ENCODE peak calls at places on chromosomes 1 and 21, in five cellular contexts. R, H, I, W and V are unnamed samples.

GRCh38 chr1:223531742-223532341 is 133.7 kb downstream of the CAPN8 start:
- DNase-seq in R (no peak), H (peak), I (peak), W (peak), V (peak)

GRCh38 chr1:24047101-24047459 is 64.9 kb downstream of the MYOM3 start:
- DNase-seq in R (no peak), H (no peak), I (peak), W (peak), V (peak)

GRCh38 chr1:201450721-201451291 is 18.2 kb downstream of the PHLDA3 start:
- DNase-seq in R (peak), H (no peak), I (peak), W (peak), V (no peak)

GRCh38 chr21:37564924-37565529 is 198.5 kb downstream of the DYRK1A start:
- DNase-seq in R (no peak), H (no peak), I (peak), W (peak), V (no peak)

GRCh38 chr1:36089393-36090121 is 865 bp downstream of the ADPRS start:
- DNase-seq in R (no peak), H (no peak), I (no peak), W (no peak), V (peak)

GRCh38 chr1:203915811-203916210 is 54.4 kb downstream of the SNRPE start:
- DNase-seq in R (no peak), H (no peak), I (peak), W (no peak), V (no peak)

GRCh38 chr1:118661769-118662320 is 326.3 kb downstream of the TBX15 start:
- DNase-seq in R (no peak), H (no peak), I (no peak), W (no peak), V (no peak)

GRCh38 chr1:152052606-152053005 is 15.8 kb upstream of the S100A11 start:
- DNase-seq in R (peak), H (peak), I (peak), W (peak), V (peak)

GRCh38 chr1:34928865-34929496 is 469 bp downstream of the DLGAP3 start:
- DNase-seq in R (peak), H (no peak), I (no peak), W (peak), V (no peak)

GRCh38 chr1:20108724-20109123 is 10.6 kb downstream of the PLA2G2D start:
- DNase-seq in R (no peak), H (no peak), I (no peak), W (no peak), V (no peak)

GRCh38 chr21:35015435-35016024 is 33.6 kb downstream of the RUNX1 start:
- DNase-seq in R (no peak), H (no peak), I (no peak), W (no peak), V (no peak)

GRCh38 chr1:204254031-204254661 is 40.4 kb upstream of the GOLT1A start:
- DNase-seq in R (no peak), H (no peak), I (peak), W (peak), V (peak)

GRCh38 chr1:160129046-160129445 is 13.5 kb downstream of the ATP1A2 start:
- DNase-seq in R (peak), H (no peak), I (peak), W (no peak), V (no peak)

GRCh38 chr1:242523282-242523967 is 1.1 kb downstream of the PLD5 start:
- DNase-seq in R (no peak), H (no peak), I (no peak), W (peak), V (peak)

GRCh38 chr1:109984190-109984455 is 442 bp upstream of the AHCYL1 start:
- DNase-seq in R (no peak), H (no peak), I (peak), W (no peak), V (no peak)

GRCh38 chr1:204438628-204439027 is 27.0 kb upstream of the PPP1R15B start:
- DNase-seq in R (no peak), H (no peak), I (peak), W (no peak), V (peak)

GRCh38 chr1:155008015-155008941 is 5.7 kb downstream of the ZBTB7B start:
- DNase-seq in R (no peak), H (no peak), I (no peak), W (no peak), V (no peak)

GRCh38 chr1:232962761-232963357 is 12.4 kb downstream of the NTPCR start:
- DNase-seq in R (no peak), H (no peak), I (no peak), W (no peak), V (no peak)

GRCh38 chr1:23417570-23417969 is 7.0 kb downstream of the TCEA3 start:
- DNase-seq in R (peak), H (no peak), I (no peak), W (no peak), V (no peak)

GRCh38 chr1:43317817-43318471 is 17.2 kb downstream of the TIE1 start:
- DNase-seq in R (peak), H (no peak), I (no peak), W (no peak), V (no peak)

GRCh38 chr1:30407030-30407861 is 316.1 kb downstream of the MATN1 start:
- DNase-seq in R (no peak), H (no peak), I (no peak), W (peak), V (no peak)

GRCh38 chr1:25140073-25140797 is 92.1 kb downstream of the SYF2 start:
- DNase-seq in R (peak), H (no peak), I (no peak), W (no peak), V (peak)